ENCODE peak calls at places on chromosome 21, in ten cellular contexts. P, L, C, J, G, X, O, I, Z and B are unnamed samples.

GRCh38 chr21:35212393-35213127 is 163.5 kb upstream of the RUNX1 start:
- ATAC-seq in P (no peak), L (peak; percentile 38), C (no peak), J (no peak), G (no peak), X (no peak), O (peak; percentile 27), I (no peak), Z (peak; percentile 34), B (peak; percentile 21)

GRCh38 chr21:31900121-31900895 is 27.5 kb downstream of the HUNK start:
- ATAC-seq in P (no peak), L (no peak), C (peak; percentile 94), J (no peak), G (no peak), X (no peak), O (no peak), I (no peak), Z (peak; percentile 85), B (no peak)

GRCh38 chr21:44400791-44401385 is 47.5 kb downstream of the TRPM2 start:
- ATAC-seq in P (no peak), L (no peak), C (no peak), J (no peak), G (no peak), X (no peak), O (no peak), I (no peak), Z (no peak), B (no peak)

GRCh38 chr21:45302082-45303061 is 14.7 kb upstream of the POFUT2 start:
- ATAC-seq in P (no peak), L (peak; percentile 27), C (no peak), J (no peak), G (peak; percentile 71), X (no peak), O (peak; percentile 86), I (no peak), Z (peak; percentile 61), B (peak; percentile 43)

GRCh38 chr21:42285569-42286245 is 29.5 kb downstream of the TFF3 start:
- ATAC-seq in P (no peak), L (no peak), C (no peak), J (no peak), G (no peak), X (no peak), O (no peak), I (peak; percentile 63), Z (no peak), B (no peak)

GRCh38 chr21:32929633-32930038 is 96.1 kb upstream of the OLIG2 start:
- ATAC-seq in P (no peak), L (no peak), C (no peak), J (no peak), G (no peak), X (no peak), O (no peak), I (no peak), Z (no peak), B (no peak)

GRCh38 chr21:38211321-38211720 is 45.5 kb upstream of the KCNJ15 start:
- ATAC-seq in P (no peak), L (no peak), C (no peak), J (no peak), G (no peak), X (no peak), O (no peak), I (no peak), Z (no peak), B (no peak)

GRCh38 chr21:14076143-14076806 is 134.5 kb downstream of the LIPI start:
- ATAC-seq in P (no peak), L (no peak), C (no peak), J (peak; percentile 75), G (no peak), X (no peak), O (no peak), I (no peak), Z (no peak), B (no peak)

GRCh38 chr21:44998621-44999427 is 59.0 kb downstream of the SLX9 start:
- ATAC-seq in P (no peak), L (no peak), C (no peak), J (no peak), G (no peak), X (no peak), O (no peak), I (no peak), Z (no peak), B (no peak)

GRCh38 chr21:33799378-33800090 is 116.1 kb downstream of the ATP5PO start:
- ATAC-seq in P (no peak), L (no peak), C (no peak), J (no peak), G (no peak), X (no peak), O (peak; percentile 95), I (no peak), Z (no peak), B (no peak)

GRCh38 chr21:36104306-36105300 is 30.3 kb upstream of the CBR3 start:
- ATAC-seq in P (peak; percentile 27), L (peak; percentile 24), C (peak; percentile 64), J (no peak), G (peak; percentile 42), X (no peak), O (peak; percentile 41), I (peak; percentile 83), Z (peak; percentile 45), B (peak; percentile 65)

GRCh38 chr21:32456497-32456918 is 44.0 kb downstream of the EVA1C start:
- ATAC-seq in P (peak; percentile 41), L (peak; percentile 30), C (peak; percentile 38), J (peak; percentile 83), G (no peak), X (peak; percentile 63), O (peak; percentile 27), I (no peak), Z (no peak), B (no peak)

GRCh38 chr21:39029086-39029772 is 154.0 kb downstream of the PSMG1 start:
- ATAC-seq in P (no peak), L (no peak), C (no peak), J (peak; percentile 98), G (no peak), X (no peak), O (no peak), I (no peak), Z (no peak), B (no peak)

GRCh38 chr21:46027855-46028493 is 46.4 kb downstream of the COL6A1 start:
- ATAC-seq in P (no peak), L (peak; percentile 49), C (peak; percentile 50), J (peak; percentile 85), G (no peak), X (no peak), O (peak; percentile 73), I (no peak), Z (peak; percentile 36), B (no peak)

GRCh38 chr21:44424608-44425306 is 30.6 kb upstream of the LRRC3 start:
- ATAC-seq in P (peak; percentile 48), L (no peak), C (no peak), J (no peak), G (no peak), X (no peak), O (no peak), I (no peak), Z (no peak), B (no peak)

GRCh38 chr21:14968029-14968428 is 96.8 kb downstream of the NRIP1 start:
- ATAC-seq in P (no peak), L (no peak), C (no peak), J (no peak), G (no peak), X (peak; percentile 72), O (no peak), I (no peak), Z (no peak), B (peak; percentile 85)